ENCODE peak calls at places on chromosomes 7 and 10, in five cellular contexts. V is amniotic epithelial cell; Z is tibial artery; F is HT-29; K is activated naive CD4-positive, alpha-beta T cell treated with Interleukin-2 at 50 U/mL for 16 hours. D is an unnamed sample.

GRCh38 chr10:133258066-133258817 is 18.4 kb downstream of the ADAM8 start:
- DNase-seq in V (no peak), Z (no peak), F (peak; percentile 49), K (peak; percentile 35), D (no peak)

GRCh38 chr7:40965745-40966144 is 737.1 kb downstream of the INHBA start:
- DNase-seq in V (no peak), Z (no peak), F (no peak), K (no peak), D (no peak)

GRCh38 chr10:15255961-15256360 is 87.5 kb upstream of the NMT2 start:
- DNase-seq in V (no peak), Z (no peak), F (no peak), K (no peak), D (no peak)

GRCh38 chr7:1972734-1973133 is 260.0 kb downstream of the MAD1L1 start:
- DNase-seq in V (peak; percentile 1), Z (no peak), F (no peak), K (no peak), D (no peak)

GRCh38 chr7:151124899-151125399 is 38.7 kb downstream of the AGAP3 start:
- DNase-seq in V (no peak), Z (no peak), F (no peak), K (no peak), D (no peak)

GRCh38 chr10:9010093-9010492 is 955.6 kb downstream of the GATA3 start:
- DNase-seq in V (no peak), Z (no peak), F (peak; percentile 21), K (peak; percentile 14), D (no peak)

GRCh38 chr10:77313066-77313750 is 324.4 kb downstream of the KCNMA1 start:
- DNase-seq in V (no peak), Z (no peak), F (no peak), K (no peak), D (no peak)

GRCh38 chr10:19730848-19731247 is 85.4 kb upstream of the PLXDC2 start:
- DNase-seq in V (peak; percentile 51), Z (no peak), F (no peak), K (no peak), D (no peak)

GRCh38 chr7:102434039-102434481 is 685 bp downstream of the ORAI2 start:
- DNase-seq in V (no peak), Z (no peak), F (no peak), K (peak; percentile 19), D (peak; percentile 20)